ENCODE peak calls at places on chromosomes 1 and 21, in four cellular contexts. One of them, this sample, is unnamed.

GRCh38 chr1:151995774-151996173 is 2.1 kb upstream of the S100A10 start:
- DNase-seq in heart left ventricle: no peak
- DNase-seq in uterus: no peak
- DNase-seq in body of pancreas: no peak
- DNase-seq in this sample: no peak

GRCh38 chr1:167934407-167935251 is 1.9 kb upstream of the DCAF6 start:
- DNase-seq in heart left ventricle: no peak
- DNase-seq in uterus: no peak
- DNase-seq in body of pancreas: no peak
- DNase-seq in this sample: peak

GRCh38 chr1:201328576-201328975 is 45.3 kb downstream of the PKP1 start:
- DNase-seq in heart left ventricle: peak
- DNase-seq in uterus: no peak
- DNase-seq in body of pancreas: no peak
- DNase-seq in this sample: no peak

GRCh38 chr1:33957854-33958253 is 94.0 kb downstream of the HMGB4 start:
- DNase-seq in heart left ventricle: no peak
- DNase-seq in uterus: no peak
- DNase-seq in body of pancreas: no peak
- DNase-seq in this sample: peak

GRCh38 chr1:224544711-224545110 is 71.4 kb upstream of the CNIH3 start:
- DNase-seq in heart left ventricle: no peak
- DNase-seq in uterus: no peak
- DNase-seq in body of pancreas: no peak
- DNase-seq in this sample: no peak

GRCh38 chr1:202802998-202803932 is 5.0 kb downstream of the KDM5B start:
- DNase-seq in heart left ventricle: no peak
- DNase-seq in uterus: no peak
- DNase-seq in body of pancreas: no peak
- DNase-seq in this sample: no peak

GRCh38 chr1:206833131-206833530 is 32.3 kb upstream of the IL20 start:
- DNase-seq in heart left ventricle: no peak
- DNase-seq in uterus: no peak
- DNase-seq in body of pancreas: no peak
- DNase-seq in this sample: no peak

GRCh38 chr1:219347376-219347775 is 173.7 kb downstream of the LYPLAL1 start:
- DNase-seq in heart left ventricle: no peak
- DNase-seq in uterus: no peak
- DNase-seq in body of pancreas: no peak
- DNase-seq in this sample: no peak

GRCh38 chr1:41735587-41736290 is 183.0 kb downstream of the HIVEP3 start:
- DNase-seq in heart left ventricle: no peak
- DNase-seq in uterus: no peak
- DNase-seq in body of pancreas: no peak
- DNase-seq in this sample: no peak

GRCh38 chr1:25586181-25586588 is 30.4 kb upstream of the MAN1C1 start:
- DNase-seq in heart left ventricle: no peak
- DNase-seq in uterus: no peak
- DNase-seq in body of pancreas: no peak
- DNase-seq in this sample: no peak

GRCh38 chr1:28509705-28510349 is 4.0 kb downstream of the RCC1 start:
- DNase-seq in heart left ventricle: no peak
- DNase-seq in uterus: no peak
- DNase-seq in body of pancreas: no peak
- DNase-seq in this sample: no peak

GRCh38 chr1:243505986-243506689 is 250.3 kb downstream of the SDCCAG8 start:
- DNase-seq in heart left ventricle: no peak
- DNase-seq in uterus: no peak
- DNase-seq in body of pancreas: no peak
- DNase-seq in this sample: no peak

GRCh38 chr1:110340207-110340468 is 961 bp downstream of the RBM15 start:
- DNase-seq in heart left ventricle: no peak
- DNase-seq in uterus: peak
- DNase-seq in body of pancreas: no peak
- DNase-seq in this sample: no peak

GRCh38 chr1:198287916-198288315 is 131.1 kb downstream of the NEK7 start:
- DNase-seq in heart left ventricle: no peak
- DNase-seq in uterus: no peak
- DNase-seq in body of pancreas: peak
- DNase-seq in this sample: no peak

GRCh38 chr1:171160611-171161354 is 24.3 kb upstream of the FMO2 start:
- DNase-seq in heart left ventricle: no peak
- DNase-seq in uterus: no peak
- DNase-seq in body of pancreas: no peak
- DNase-seq in this sample: no peak

GRCh38 chr1:110800079-110800478 is 72.9 kb upstream of the CD53 start:
- DNase-seq in heart left ventricle: no peak
- DNase-seq in uterus: no peak
- DNase-seq in body of pancreas: no peak
- DNase-seq in this sample: peak

GRCh38 chr1:91124290-91124975 is 102.6 kb upstream of the ZNF644 start:
- DNase-seq in heart left ventricle: no peak
- DNase-seq in uterus: no peak
- DNase-seq in body of pancreas: no peak
- DNase-seq in this sample: no peak

GRCh38 chr21:15788847-15789548 is 59.2 kb downstream of the USP25 start:
- DNase-seq in heart left ventricle: no peak
- DNase-seq in uterus: no peak
- DNase-seq in body of pancreas: no peak
- DNase-seq in this sample: no peak

GRCh38 chr1:220894025-220894923 is 15.0 kb downstream of the HLX start:
- DNase-seq in heart left ventricle: peak
- DNase-seq in uterus: no peak
- DNase-seq in body of pancreas: no peak
- DNase-seq in this sample: no peak

GRCh38 chr1:16420719-16421118 is 16.5 kb downstream of the SPATA21 start:
- DNase-seq in heart left ventricle: peak
- DNase-seq in uterus: no peak
- DNase-seq in body of pancreas: no peak
- DNase-seq in this sample: peak

GRCh38 chr1:178371999-178372398 is 124.8 kb downstream of the CLEC20A start:
- DNase-seq in heart left ventricle: no peak
- DNase-seq in uterus: no peak
- DNase-seq in body of pancreas: no peak
- DNase-seq in this sample: no peak

DNA sequence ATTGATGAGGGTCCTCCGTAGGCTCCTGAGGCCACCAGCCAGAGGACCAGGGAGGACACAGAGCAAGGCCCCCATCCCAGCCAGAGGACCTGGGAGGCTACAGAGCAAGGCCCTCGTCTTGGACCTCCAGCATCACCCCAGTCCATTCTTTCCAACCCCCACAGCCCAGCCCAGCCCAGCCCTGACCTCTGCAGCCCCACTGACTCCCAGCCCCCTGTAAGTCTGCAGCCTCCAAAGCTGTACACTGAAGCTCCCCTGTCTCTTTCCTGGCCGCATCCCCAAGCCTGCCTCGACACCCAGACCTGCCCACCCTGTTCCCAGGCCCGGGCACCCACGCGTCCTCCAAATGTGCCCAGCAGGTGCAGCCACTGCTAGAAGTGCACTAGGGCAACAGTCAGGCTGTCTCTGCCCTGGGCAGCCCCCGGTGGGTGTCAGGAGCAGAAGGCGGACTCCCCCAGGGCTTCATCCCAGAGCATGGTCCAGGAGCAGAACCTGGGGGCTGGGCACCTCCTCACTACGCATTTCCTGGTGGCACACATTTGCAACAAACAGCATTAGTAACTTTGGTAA is 2.1 kb downstream of the DVL1 start:
- DNase-seq in heart left ventricle: no peak
- DNase-seq in uterus: no peak
- DNase-seq in body of pancreas: no peak
- DNase-seq in this sample: no peak
- H3K4me3 ChIP-seq in heart left ventricle: peak
- H3K4me3 ChIP-seq in uterus: no peak
- H3K4me3 ChIP-seq in body of pancreas: no peak
- H3K4me3 ChIP-seq in this sample: no peak

GRCh38 chr1:9653783-9654517 is 2.4 kb downstream of the PIK3CD start:
- DNase-seq in heart left ventricle: no peak
- DNase-seq in uterus: no peak
- DNase-seq in body of pancreas: no peak
- DNase-seq in this sample: no peak
- H3K4me3 ChIP-seq in heart left ventricle: no peak
- H3K4me3 ChIP-seq in uterus: no peak
- H3K4me3 ChIP-seq in body of pancreas: no peak
- H3K4me3 ChIP-seq in this sample: no peak

GRCh38 chr1:57470028-57470427 is 46.2 kb upstream of the DAB1 start:
- DNase-seq in heart left ventricle: no peak
- DNase-seq in uterus: no peak
- DNase-seq in body of pancreas: no peak
- DNase-seq in this sample: no peak
- H3K4me3 ChIP-seq in heart left ventricle: no peak
- H3K4me3 ChIP-seq in uterus: no peak
- H3K4me3 ChIP-seq in body of pancreas: no peak
- H3K4me3 ChIP-seq in this sample: no peak

GRCh38 chr1:63775418-63776127 is 1.8 kb downstream of the ROR1 start:
- DNase-seq in heart left ventricle: no peak
- DNase-seq in uterus: no peak
- DNase-seq in body of pancreas: peak
- DNase-seq in this sample: no peak

GRCh38 chr1:63777965-63778880 is 4.4 kb downstream of the ROR1 start:
- DNase-seq in heart left ventricle: no peak
- DNase-seq in uterus: no peak
- DNase-seq in body of pancreas: no peak
- DNase-seq in this sample: no peak

GRCh38 chr1:63774617-63775417 is 1.0 kb downstream of the ROR1 start:
- DNase-seq in heart left ventricle: no peak
- DNase-seq in uterus: peak
- DNase-seq in body of pancreas: peak
- DNase-seq in this sample: no peak

GRCh38 chr1:63779338-63779819 is 5.6 kb downstream of the ROR1 start:
- DNase-seq in heart left ventricle: no peak
- DNase-seq in uterus: no peak
- DNase-seq in body of pancreas: no peak
- DNase-seq in this sample: no peak

GRCh38 chr1:63777286-63777685 is 3.5 kb downstream of the ROR1 start:
- DNase-seq in heart left ventricle: no peak
- DNase-seq in uterus: no peak
- DNase-seq in body of pancreas: no peak
- DNase-seq in this sample: no peak
- H3K4me3 ChIP-seq in heart left ventricle: no peak
- H3K4me3 ChIP-seq in uterus: no peak
- H3K4me3 ChIP-seq in body of pancreas: no peak
- H3K4me3 ChIP-seq in this sample: no peak

GRCh38 chr1:53061123-53061858 is 722 bp upstream of the PODN start:
- DNase-seq in heart left ventricle: peak
- DNase-seq in uterus: peak
- DNase-seq in body of pancreas: no peak
- DNase-seq in this sample: no peak

GRCh38 chr1:53061859-53062714 is at the start of gene PODN:
- DNase-seq in heart left ventricle: peak
- DNase-seq in uterus: peak
- DNase-seq in body of pancreas: peak
- DNase-seq in this sample: no peak

GRCh38 chr1:53060580-53060979 is 1.4 kb upstream of the PODN start:
- DNase-seq in heart left ventricle: no peak
- DNase-seq in uterus: peak
- DNase-seq in body of pancreas: no peak
- DNase-seq in this sample: no peak

GRCh38 chr1:53063744-53064515 is 1.9 kb downstream of the PODN start:
- DNase-seq in heart left ventricle: peak
- DNase-seq in uterus: no peak
- DNase-seq in body of pancreas: no peak
- DNase-seq in this sample: no peak

DNA sequence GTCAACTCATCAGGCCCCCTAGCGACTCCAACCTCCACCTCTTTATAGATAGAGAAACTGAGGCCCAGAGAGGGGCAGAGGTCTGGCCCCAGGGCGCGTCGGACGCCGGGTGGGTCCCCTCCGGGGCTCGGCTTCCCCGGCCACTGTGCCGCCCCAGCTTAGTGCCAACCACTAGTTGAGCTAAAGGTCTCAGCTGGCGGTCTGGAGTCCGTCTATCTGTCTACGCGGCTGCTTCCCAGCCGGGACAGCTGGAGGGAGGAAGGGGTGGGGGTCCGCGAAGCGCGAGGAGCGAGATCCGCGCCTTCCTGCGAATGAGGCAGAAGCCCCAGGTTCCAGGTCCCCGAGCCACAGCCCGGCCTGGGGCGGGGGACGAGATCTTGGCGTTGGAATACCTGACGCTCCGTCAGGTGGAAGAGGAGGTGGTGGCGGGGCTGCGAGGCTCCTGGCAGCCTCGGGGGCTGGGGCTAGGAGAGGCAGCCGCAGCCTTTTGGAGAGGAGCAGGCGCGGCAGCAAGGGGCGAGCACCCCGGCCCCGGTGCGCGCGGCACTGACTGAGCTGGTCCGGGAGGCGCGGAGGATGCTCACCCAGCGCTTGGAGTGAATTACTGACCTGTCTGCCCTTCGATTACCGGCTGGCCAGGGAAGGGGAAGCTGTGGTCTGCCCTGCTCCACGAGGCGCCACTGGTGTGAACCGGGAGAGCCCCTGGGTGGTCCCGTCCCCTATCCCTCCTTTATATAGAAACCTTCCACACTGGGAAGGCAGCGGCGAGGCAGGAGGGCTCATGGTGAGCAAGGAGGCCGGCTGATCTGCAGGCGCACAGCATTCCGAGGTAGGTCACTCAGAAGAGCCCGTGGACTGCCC is 948 bp downstream of the PODN start:
- DNase-seq in heart left ventricle: peak
- DNase-seq in uterus: no peak
- DNase-seq in body of pancreas: peak
- DNase-seq in this sample: no peak
- H3K4me3 ChIP-seq in heart left ventricle: peak
- H3K4me3 ChIP-seq in uterus: peak
- H3K4me3 ChIP-seq in body of pancreas: no peak
- H3K4me3 ChIP-seq in this sample: peak

GRCh38 chr1:1140673-1141072 is 24.8 kb upstream of the C1orf159 start:
- DNase-seq in heart left ventricle: no peak
- DNase-seq in uterus: no peak
- DNase-seq in body of pancreas: no peak
- DNase-seq in this sample: no peak

GRCh38 chr1:1134300-1134961 is 18.5 kb upstream of the C1orf159 start:
- DNase-seq in heart left ventricle: no peak
- DNase-seq in uterus: no peak
- DNase-seq in body of pancreas: no peak
- DNase-seq in this sample: no peak

GRCh38 chr1:1136547-1137230 is 20.8 kb upstream of the C1orf159 start:
- DNase-seq in heart left ventricle: peak
- DNase-seq in uterus: no peak
- DNase-seq in body of pancreas: peak
- DNase-seq in this sample: no peak

GRCh38 chr1:1135339-1136111 is 19.6 kb upstream of the C1orf159 start:
- DNase-seq in heart left ventricle: no peak
- DNase-seq in uterus: no peak
- DNase-seq in body of pancreas: no peak
- DNase-seq in this sample: no peak

GRCh38 chr1:1137256-1138045 is 21.6 kb upstream of the C1orf159 start:
- DNase-seq in heart left ventricle: no peak
- DNase-seq in uterus: no peak
- DNase-seq in body of pancreas: no peak
- DNase-seq in this sample: peak
- H3K4me3 ChIP-seq in heart left ventricle: no peak
- H3K4me3 ChIP-seq in uterus: no peak
- H3K4me3 ChIP-seq in body of pancreas: no peak
- H3K4me3 ChIP-seq in this sample: peak

This sample was measured in Jurkat, Clone E6-1.